ENCODE peak calls at places on chromosomes 11 and 22, in ten cellular contexts. D, Y, V, Z, G, H, E, A, B and N are unnamed samples.

GRCh38 chr22:44460287-44461082 is 37.5 kb downstream of the RTL6 start:
- DNase-seq in D (no peak), Y (no peak), V (no peak), Z (peak; percentile 9), G (peak; percentile 6), H (peak; percentile 1), E (no peak), A (no peak), B (peak; percentile 5), N (no peak)

GRCh38 chr11:92227233-92227593 is 2.6 kb downstream of the FAT3 start:
- DNase-seq in D (peak; percentile 76), Y (no peak), V (no peak), Z (no peak), G (no peak), H (no peak), E (no peak), A (no peak), B (no peak), N (no peak)

GRCh38 chr11:120331301-120331966 is 4.8 kb upstream of the ARHGEF12 start:
- DNase-seq in D (no peak), Y (no peak), V (no peak), Z (peak; percentile 70), G (no peak), H (peak; percentile 35), E (no peak), A (peak; percentile 43), B (no peak), N (peak; percentile 74)

GRCh38 chr11:117819096-117820040 is 5.2 kb downstream of the FXYD2 start:
- DNase-seq in D (peak; percentile 94), Y (peak; percentile 55), V (no peak), Z (peak; percentile 66), G (no peak), H (peak; percentile 42), E (peak; percentile 86), A (peak; percentile 71), B (peak; percentile 84), N (no peak)

GRCh38 chr22:44088976-44089570 is 65.0 kb downstream of the PARVB start:
- DNase-seq in D (no peak), Y (no peak), V (no peak), Z (no peak), G (no peak), H (no peak), E (no peak), A (peak; percentile 66), B (no peak), N (peak; percentile 25)

GRCh38 chr11:26703792-26704191 is 18.1 kb downstream of the SLC5A12 start:
- DNase-seq in D (peak; percentile 62), Y (no peak), V (no peak), Z (no peak), G (no peak), H (no peak), E (no peak), A (no peak), B (no peak), N (no peak)

GRCh38 chr11:102932678-102933077 is 22.9 kb downstream of the MMP13 start:
- DNase-seq in D (no peak), Y (no peak), V (no peak), Z (no peak), G (no peak), H (no peak), E (no peak), A (no peak), B (no peak), N (no peak)

GRCh38 chr22:38513063-38513462 is 7.0 kb upstream of the DDX17 start:
- DNase-seq in D (peak; percentile 65), Y (no peak), V (peak; percentile 13), Z (no peak), G (no peak), H (no peak), E (peak; percentile 41), A (no peak), B (no peak), N (no peak)

GRCh38 chr11:60504219-60504618 is 11.0 kb upstream of the MS4A13 start:
- DNase-seq in D (no peak), Y (no peak), V (no peak), Z (no peak), G (no peak), H (no peak), E (no peak), A (no peak), B (peak; percentile 42), N (no peak)

GRCh38 chr22:28883917-28884753 is 763 bp downstream of the ZNRF3 start:
- DNase-seq in D (peak; percentile 77), Y (peak; percentile 65), V (peak; percentile 16), Z (peak; percentile 43), G (peak; percentile 19), H (peak; percentile 38), E (peak; percentile 60), A (peak; percentile 37), B (peak; percentile 51), N (no peak)

GRCh38 chr22:50083462-50084081 is 1.7 kb downstream of the MLC1 start:
- DNase-seq in D (no peak), Y (no peak), V (no peak), Z (no peak), G (no peak), H (no peak), E (no peak), A (no peak), B (no peak), N (no peak)

GRCh38 chr11:127994736-127995135 is 592.6 kb downstream of the ETS1 start:
- DNase-seq in D (peak; percentile 59), Y (no peak), V (no peak), Z (no peak), G (no peak), H (no peak), E (no peak), A (no peak), B (no peak), N (peak; percentile 47)

GRCh38 chr11:115396533-115396932 is 107.7 kb downstream of the CADM1 start:
- DNase-seq in D (no peak), Y (no peak), V (no peak), Z (no peak), G (no peak), H (no peak), E (no peak), A (no peak), B (no peak), N (no peak)

GRCh38 chr11:115390441-115390840 is 113.8 kb downstream of the CADM1 start:
- DNase-seq in D (no peak), Y (no peak), V (no peak), Z (no peak), G (no peak), H (no peak), E (no peak), A (no peak), B (no peak), N (no peak)

GRCh38 chr11:115389790-115390189 is 114.4 kb downstream of the CADM1 start:
- DNase-seq in D (no peak), Y (no peak), V (no peak), Z (no peak), G (no peak), H (no peak), E (no peak), A (no peak), B (no peak), N (no peak)

GRCh38 chr11:115391598-115391997 is 112.6 kb downstream of the CADM1 start:
- DNase-seq in D (peak; percentile 22), Y (no peak), V (no peak), Z (no peak), G (no peak), H (no peak), E (peak; percentile 70), A (no peak), B (no peak), N (no peak)

DNA sequence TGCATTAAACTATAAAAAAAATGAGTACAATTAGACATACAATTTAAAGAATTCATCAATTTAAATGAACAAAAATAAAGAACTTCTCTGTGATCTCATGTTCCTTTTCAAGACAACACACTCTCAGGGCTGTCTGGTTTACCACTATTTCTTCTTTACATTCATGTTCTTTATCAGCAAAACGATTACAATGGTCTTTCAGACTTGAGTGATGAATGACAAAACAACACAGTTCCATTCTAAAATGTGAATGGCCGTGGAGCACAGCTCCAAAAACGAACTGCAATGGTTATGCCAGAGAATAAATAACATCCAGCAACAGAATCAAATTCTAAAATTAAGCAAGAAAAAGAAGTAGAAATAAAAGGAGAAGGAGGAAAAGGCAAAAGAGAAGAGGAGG is 113.1 kb downstream of the CADM1 start:
- DNase-seq in D (no peak), Y (no peak), V (no peak), Z (no peak), G (no peak), H (no peak), E (peak; percentile 30), A (no peak), B (no peak), N (no peak)
- H3K4me3 ChIP-seq in D (no peak overlapping the region), Y (no peak overlapping the region), V (no peak overlapping the region), Z (no peak overlapping the region), G (no peak overlapping the region), H (no peak overlapping the region), E (peak overlapping the region; percentile 1), A (no peak overlapping the region), B (no peak overlapping the region), N (no peak overlapping the region)

DNA sequence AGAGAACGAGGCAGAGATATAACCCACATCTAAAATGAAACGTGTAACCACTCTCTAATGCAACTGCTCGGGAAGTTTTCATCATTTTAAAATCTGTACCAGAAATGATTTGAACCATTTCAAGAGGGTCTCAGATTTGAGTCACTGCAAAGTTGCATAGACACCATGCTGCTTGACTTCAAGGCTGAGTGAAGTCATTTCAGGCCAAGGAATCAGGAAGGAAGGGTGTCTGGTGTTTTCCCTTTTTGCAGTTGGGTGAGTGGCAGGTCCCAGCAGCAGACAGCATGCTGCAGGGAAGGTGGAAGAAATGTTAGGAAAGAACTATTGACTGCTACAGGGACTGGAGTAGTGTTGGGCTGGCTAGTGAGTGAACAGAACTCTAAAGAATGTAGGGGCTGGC is 16.5 kb downstream of the TANGO2 start:
- DNase-seq in D (no peak), Y (no peak), V (no peak), Z (no peak), G (no peak), H (no peak), E (no peak), A (no peak), B (no peak), N (no peak)
- H3K36me3 ChIP-seq in D (no peaks in the 10 kb centered on the region), Y (no peaks in the 10 kb centered on the region), V (peaks cover 15% of the 10 kb centered on the region), Z (peaks cover 60% of the 10 kb centered on the region), G (peaks cover 27% of the 10 kb centered on the region), H (no peaks in the 10 kb centered on the region), E (no peaks in the 10 kb centered on the region), A (peaks cover 55% of the 10 kb centered on the region), B (no peaks in the 10 kb centered on the region), N (no peaks in the 10 kb centered on the region)

GRCh38 chr11:35182317-35182939 is 43.5 kb downstream of the CD44 start:
- DNase-seq in D (no peak), Y (no peak), V (no peak), Z (no peak), G (no peak), H (no peak), E (no peak), A (no peak), B (no peak), N (no peak)
- H3K4me3 ChIP-seq in D (no peak overlapping the region), Y (no peak overlapping the region), V (no peak overlapping the region), Z (no peak overlapping the region), G (no peak overlapping the region), H (no peak overlapping the region), E (no peak overlapping the region), A (no peak overlapping the region), B (no peak overlapping the region), N (no peak overlapping the region)

DNA sequence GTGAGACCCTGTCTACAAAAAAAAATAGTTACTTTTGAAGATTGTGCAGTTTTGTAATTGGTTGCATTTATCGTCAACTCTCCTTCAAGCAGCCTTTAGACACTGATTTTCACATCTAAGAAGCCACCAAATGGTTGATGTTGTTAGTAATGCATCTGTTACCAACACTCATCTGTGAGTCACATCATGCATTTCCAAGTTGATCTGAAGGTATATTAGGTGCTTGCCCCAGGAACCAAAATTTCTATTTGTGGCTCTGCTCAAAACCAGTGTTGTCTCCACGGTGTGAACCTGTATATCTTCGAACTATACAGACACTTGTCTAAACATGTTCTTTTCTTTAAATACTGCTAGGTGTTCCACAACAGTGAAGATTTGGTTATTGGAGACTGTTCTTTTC is 21.6 kb downstream of the XRCC6 start:
- DNase-seq in D (no peak), Y (no peak), V (no peak), Z (no peak), G (no peak), H (no peak), E (no peak), A (no peak), B (no peak), N (no peak)
- H3K36me3 ChIP-seq in D (peaks cover 22% of the 10 kb centered on the region), Y (peaks cover 4% of the 10 kb centered on the region), V (peaks cover 33% of the 10 kb centered on the region), Z (peaks cover 100% of the 10 kb centered on the region), G (peaks cover 93% of the 10 kb centered on the region), H (no peaks in the 10 kb centered on the region), E (peaks cover 69% of the 10 kb centered on the region), A (peaks cover 97% of the 10 kb centered on the region), B (peaks cover 9% of the 10 kb centered on the region), N (peaks cover under 1% of the 10 kb centered on the region)